ENCODE peak calls at places on chromosomes 11 and 22, in seven cellular contexts. T is stimulated activated CD4-positive, alpha-beta T cell treated with anti-CD3 and anti-CD28 coated beads, TNF-alpha, amount 100 ng/mL, for 24 hours; B is hepatocyte; W is effector CD4-positive, alpha-beta T cell; M is stimulated activated CD8-positive, alpha-beta memory T cell treated with anti-CD3 and anti-CD28 coated beads, Interleukin-4, amount 100 ng/mL, for 1 hour; A is activated CD8-positive, alpha-beta memory T cell treated with anti-CD3 and anti-CD28 coated beads, Interleukin-2, amount 10 ng/mL, durations not matched to agents 7 days and 5 days; Q is endothelial cell. C is an unnamed sample.

GRCh38 chr11:73344191-73344607 is 32.0 kb upstream of the RELT start:
- DNase-seq in T (no peak), B (no peak), W (no peak), M (no peak), A (no peak), Q (no peak), C (no peak)

GRCh38 chr11:33531743-33532181 is 168.9 kb downstream of the C11orf91 start:
- DNase-seq in T (no peak), B (no peak), W (no peak), M (no peak), A (no peak), Q (no peak), C (no peak)

GRCh38 chr11:102819491-102819890 is 21.5 kb upstream of the MMP1 start:
- DNase-seq in T (no peak), B (no peak), W (no peak), M (no peak), A (no peak), Q (no peak), C (no peak)

GRCh38 chr11:75161506-75161905 is 10.6 kb downstream of the SLCO2B1 start:
- DNase-seq in T (no peak), B (no peak), W (no peak), M (no peak), A (no peak), Q (peak; percentile 73), C (no peak)

GRCh38 chr11:71502026-71502425 is 25.0 kb upstream of the KRTAP5-7 start:
- DNase-seq in T (no peak), B (no peak), W (no peak), M (no peak), A (peak; percentile 33), Q (no peak), C (no peak)

GRCh38 chr11:74139151-74139918 is 31.5 kb downstream of the C2CD3 start:
- DNase-seq in T (no peak), B (no peak), W (no peak), M (no peak), A (no peak), Q (no peak), C (no peak)

GRCh38 chr11:224424-224823 is 11.7 kb downstream of the SIRT3 start:
- DNase-seq in T (no peak), B (no peak), W (no peak), M (no peak), A (no peak), Q (no peak), C (no peak)

GRCh38 chr11:111479666-111480065 is 32.5 kb downstream of the BTG4 start:
- DNase-seq in T (no peak), B (no peak), W (no peak), M (no peak), A (no peak), Q (no peak), C (no peak)

GRCh38 chr22:47248925-47249324 is 486.5 kb downstream of the TBC1D22A start:
- DNase-seq in T (no peak), B (no peak), W (no peak), M (no peak), A (no peak), Q (no peak), C (no peak)

GRCh38 chr22:30665786-30666185 is 1.9 kb downstream of the DUSP18 start:
- DNase-seq in T (no peak), B (no peak), W (no peak), M (no peak), A (no peak), Q (no peak), C (no peak)

GRCh38 chr11:67662806-67663514 is 11.5 kb downstream of the ALDH3B2 start:
- DNase-seq in T (no peak), B (no peak), W (no peak), M (no peak), A (no peak), Q (no peak), C (no peak)

GRCh38 chr11:84290647-84291046 is 1004.5 kb upstream of the CCDC90B start:
- DNase-seq in T (no peak), B (no peak), W (no peak), M (no peak), A (no peak), Q (no peak), C (no peak)

GRCh38 chr11:2583605-2583958 is 116.2 kb downstream of the KCNQ1OT1 start:
- DNase-seq in T (no peak), B (no peak), W (peak; percentile 1), M (no peak), A (peak; percentile 37), Q (peak; percentile 2), C (no peak)

GRCh38 chr11:18714443-18714780 is 11.6 kb downstream of the IGSF22 start:
- DNase-seq in T (no peak), B (no peak), W (no peak), M (no peak), A (no peak), Q (no peak), C (no peak)

GRCh38 chr11:5242933-5243844 is 6.5 kb downstream of the HBG1 start:
- DNase-seq in T (no peak), B (no peak), W (no peak), M (no peak), A (no peak), Q (no peak), C (no peak)

GRCh38 chr11:765802-766091 is 11.5 kb downstream of the GATD1 start:
- DNase-seq in T (no peak), B (no peak), W (no peak), M (no peak), A (no peak), Q (no peak), C (no peak)

GRCh38 chr11:2769779-2770555 is 70.2 kb upstream of the KCNQ1OT1 start:
- DNase-seq in T (no peak), B (peak; percentile 2), W (peak; percentile 0), M (no peak), A (peak; percentile 34), Q (peak; percentile 2), C (no peak)

GRCh38 chr11:94245121-94245520 is 59.3 kb upstream of the IZUMO1R start:
- DNase-seq in T (no peak), B (no peak), W (no peak), M (no peak), A (no peak), Q (no peak), C (no peak)

GRCh38 chr22:47355776-47356432 is 593.5 kb downstream of the TBC1D22A start:
- DNase-seq in T (no peak), B (no peak), W (no peak), M (no peak), A (peak; percentile 19), Q (no peak), C (no peak)

GRCh38 chr22:27312567-27313507 is 488.7 kb downstream of the MN1 start:
- DNase-seq in T (no peak), B (no peak), W (no peak), M (no peak), A (no peak), Q (no peak), C (no peak)

GRCh38 chr11:63445720-63446119 is 45.2 kb downstream of the PLAAT5 start:
- DNase-seq in T (no peak), B (no peak), W (no peak), M (no peak), A (peak; percentile 43), Q (no peak), C (no peak)

GRCh38 chr11:64312947-64313346 is 4.4 kb downstream of the TRMT112 start:
- DNase-seq in T (no peak), B (no peak), W (no peak), M (no peak), A (no peak), Q (no peak), C (no peak)

GRCh38 chr22:29004647-29005371 is 56.8 kb downstream of the C22orf31 start:
- DNase-seq in T (no peak), B (peak; percentile 85), W (no peak), M (no peak), A (no peak), Q (peak; percentile 47), C (no peak)

GRCh38 chr11:69010361-69010891 is 2.6 kb downstream of the MRGPRF start:
- DNase-seq in T (no peak), B (no peak), W (no peak), M (no peak), A (no peak), Q (no peak), C (no peak)

GRCh38 chr22:39954584-39955055 is 5.6 kb upstream of the TMA7B start:
- DNase-seq in T (no peak), B (no peak), W (no peak), M (no peak), A (no peak), Q (no peak), C (no peak)

GRCh38 chr11:76769071-76769560 is 14.0 kb upstream of the TSKU start:
- DNase-seq in T (no peak), B (no peak), W (no peak), M (no peak), A (no peak), Q (no peak), C (no peak)

GRCh38 chr22:41862160-41862529 is 29.2 kb downstream of the SREBF2 start:
- DNase-seq in T (no peak), B (peak; percentile 61), W (peak; percentile 31), M (no peak), A (peak; percentile 57), Q (no peak), C (no peak)

GRCh38 chr22:29379258-29379657 is 9.1 kb downstream of the AP1B1 start:
- DNase-seq in T (no peak), B (no peak), W (no peak), M (no peak), A (no peak), Q (no peak), C (no peak)

GRCh38 chr11:14029971-14030531 is 67.5 kb downstream of the SPON1 start:
- DNase-seq in T (no peak), B (peak; percentile 69), W (no peak), M (no peak), A (no peak), Q (no peak), C (peak; percentile 71)

GRCh38 chr11:47415949-47416472 is 7.6 kb downstream of the SLC39A13 start:
- DNase-seq in T (no peak), B (peak; percentile 86), W (no peak), M (no peak), A (no peak), Q (no peak), C (no peak)

GRCh38 chr11:27812341-27812740 is 112.1 kb upstream of the BDNF start:
- DNase-seq in T (no peak), B (no peak), W (no peak), M (no peak), A (no peak), Q (no peak), C (no peak)

GRCh38 chr11:33742249-33742851 is 6.1 kb upstream of the CD59 start:
- DNase-seq in T (no peak), B (no peak), W (no peak), M (no peak), A (no peak), Q (no peak), C (no peak)

GRCh38 chr11:121964591-121964990 is 151.4 kb downstream of the BLID start:
- DNase-seq in T (no peak), B (peak; percentile 42), W (no peak), M (no peak), A (no peak), Q (no peak), C (no peak)

GRCh38 chr11:125667151-125667550 is 13.5 kb downstream of the ACRV1 start:
- DNase-seq in T (no peak), B (no peak), W (no peak), M (no peak), A (no peak), Q (no peak), C (no peak)

GRCh38 chr22:32858957-32859356 is 57.5 kb downstream of the TIMP3 start:
- DNase-seq in T (no peak), B (no peak), W (no peak), M (no peak), A (no peak), Q (no peak), C (no peak)

GRCh38 chr22:40463017-40463631 is 92.7 kb downstream of the SGSM3 start:
- DNase-seq in T (no peak), B (no peak), W (peak; percentile 32), M (peak; percentile 22), A (peak; percentile 77), Q (no peak), C (no peak)

C was measured in NCI-H2081 treated with DMSO at 0.1 percent for 48 hours.